ENCODE peak calls at places on chromosome 4, in eight cellular contexts. X is A549; Z is iPS DF 6.9; Y is fibroblast of lung; B is uterus; C is CD4-positive, alpha-beta memory T cell; J is ovary; E is sigmoid colon. K is an unnamed sample.

GRCh38 chr4:156970501-156971167 is 965 bp downstream of the PDGFC start:
- DNase-seq in X (peak), Z (peak), Y (peak), B (peak), C (no peak), J (peak), E (peak), K (peak)

GRCh38 chr4:3111461-3111860 is 37.0 kb downstream of the HTT start:
- DNase-seq in X (no peak), Z (no peak), Y (peak), B (no peak), C (no peak), J (no peak), E (no peak), K (no peak)

GRCh38 chr4:80492761-80493160 is 157.2 kb downstream of the CFAP299 start:
- DNase-seq in X (no peak), Z (no peak), Y (no peak), B (no peak), C (peak), J (no peak), E (no peak), K (no peak)

GRCh38 chr4:56243107-56243506 is 144.2 kb downstream of the AASDH start:
- DNase-seq in X (no peak), Z (no peak), Y (no peak), B (no peak), C (no peak), J (no peak), E (no peak), K (no peak)

GRCh38 chr4:2937146-2937857 is 25.9 kb downstream of the NOP14 start:
- DNase-seq in X (peak), Z (no peak), Y (no peak), B (peak), C (no peak), J (peak), E (peak), K (no peak)

GRCh38 chr4:57147335-57148060 is 37.3 kb upstream of the IGFBP7 start:
- DNase-seq in X (no peak), Z (no peak), Y (peak), B (no peak), C (no peak), J (no peak), E (no peak), K (no peak)

GRCh38 chr4:105198541-105198940 is 51.9 kb downstream of the TET2 start:
- DNase-seq in X (no peak), Z (no peak), Y (no peak), B (no peak), C (no peak), J (no peak), E (no peak), K (no peak)

GRCh38 chr4:159777689-159778088 is 674.8 kb downstream of the RAPGEF2 start:
- DNase-seq in X (no peak), Z (no peak), Y (no peak), B (no peak), C (no peak), J (no peak), E (no peak), K (no peak)

GRCh38 chr4:150828159-150828558 is 186.9 kb downstream of the LRBA start:
- DNase-seq in X (no peak), Z (no peak), Y (no peak), B (no peak), C (peak), J (no peak), E (no peak), K (no peak)

GRCh38 chr4:73019462-73020047 is 50.0 kb downstream of the COX18 start:
- DNase-seq in X (peak), Z (no peak), Y (peak), B (no peak), C (peak), J (no peak), E (no peak), K (no peak)

GRCh38 chr4:142708231-142708630 is 137.9 kb downstream of the INPP4B start:
- DNase-seq in X (no peak), Z (peak), Y (no peak), B (no peak), C (no peak), J (no peak), E (no peak), K (no peak)

GRCh38 chr4:24262616-24263015 is 321.7 kb downstream of the DHX15 start:
- DNase-seq in X (no peak), Z (no peak), Y (peak), B (no peak), C (no peak), J (no peak), E (no peak), K (no peak)

GRCh38 chr4:16730522-16730921 is 167.9 kb downstream of the LDB2 start:
- DNase-seq in X (no peak), Z (no peak), Y (no peak), B (no peak), C (no peak), J (no peak), E (no peak), K (no peak)

GRCh38 chr4:89586864-89587263 is 250.1 kb downstream of the SNCA start:
- DNase-seq in X (peak), Z (no peak), Y (peak), B (no peak), C (no peak), J (no peak), E (no peak), K (no peak)

GRCh38 chr4:155033604-155034003 is 174.8 kb upstream of the NPY2R start:
- DNase-seq in X (no peak), Z (no peak), Y (no peak), B (no peak), C (no peak), J (no peak), E (no peak), K (no peak)

GRCh38 chr4:130922955-130923354 is 1827.0 kb downstream of the C4orf33 start:
- DNase-seq in X (no peak), Z (no peak), Y (no peak), B (no peak), C (no peak), J (no peak), E (no peak), K (no peak)

GRCh38 chr4:63563288-63564014 is 845.8 kb downstream of the TECRL start:
- DNase-seq in X (peak), Z (no peak), Y (no peak), B (no peak), C (no peak), J (no peak), E (no peak), K (no peak)

GRCh38 chr4:127015616-127016015 is 617.1 kb upstream of the INTU start:
- DNase-seq in X (no peak), Z (no peak), Y (no peak), B (no peak), C (no peak), J (no peak), E (no peak), K (no peak)

GRCh38 chr4:165131247-165131832 is 18.7 kb upstream of the TMEM192 start:
- DNase-seq in X (peak), Z (peak), Y (peak), B (peak), C (peak), J (peak), E (peak), K (peak)

GRCh38 chr4:128649575-128650205 is 159.8 kb upstream of the JADE1 start:
- DNase-seq in X (peak), Z (no peak), Y (peak), B (no peak), C (no peak), J (no peak), E (no peak), K (no peak)

DNA sequence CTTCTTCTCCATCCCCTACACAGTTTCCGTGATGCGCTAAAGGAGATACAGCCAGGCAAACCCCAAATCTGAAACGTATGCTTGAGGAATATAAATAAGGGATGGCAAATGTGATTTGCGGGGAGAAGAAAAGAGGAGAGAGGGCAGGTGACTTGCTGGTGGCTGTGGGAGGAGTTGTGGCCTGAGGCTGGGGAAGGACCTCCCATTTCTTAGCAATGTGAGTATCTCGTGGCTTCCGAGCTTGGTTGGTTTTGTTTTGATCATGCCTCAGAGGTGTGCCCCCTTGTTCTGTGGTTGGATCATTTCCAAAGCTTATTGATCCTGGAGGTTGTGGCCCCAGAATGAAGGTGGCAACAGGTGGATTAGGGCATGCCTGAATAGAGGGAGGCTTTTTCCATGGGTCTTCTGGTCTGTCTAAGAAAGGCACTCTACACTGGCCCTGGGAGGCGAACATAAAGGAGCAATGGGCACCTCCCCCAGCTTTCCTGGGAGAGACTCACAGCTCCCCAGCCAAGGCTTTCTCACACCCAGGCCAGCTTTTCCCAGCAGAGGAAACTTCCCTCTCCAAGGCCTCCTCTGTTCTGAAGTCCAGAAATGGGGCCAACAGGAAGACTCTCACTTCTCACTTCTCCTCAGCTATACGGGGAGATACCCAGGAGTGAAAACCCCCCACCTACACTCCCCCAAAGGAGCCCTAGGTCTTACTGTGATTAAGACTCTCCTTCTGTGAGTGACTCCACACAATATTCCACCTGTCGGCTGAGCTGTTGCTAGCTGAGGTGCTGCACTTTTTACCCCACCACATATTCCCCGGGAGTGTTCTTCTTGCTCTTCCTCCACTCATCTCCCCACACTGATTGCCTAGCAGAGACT is 40.0 kb downstream of the C4orf51 start:
- DNase-seq in X (no peak), Z (no peak), Y (no peak), B (no peak), C (no peak), J (no peak), E (no peak), K (no peak)
- H3K27ac ChIP-seq in X (no peak), Z (no peak), Y (no peak), B (no peak), C (no peak), J (no peak), E (no peak), K (no peak)

GRCh38 chr4:110484767-110485166 is 8.8 kb downstream of the ENPEP start:
- DNase-seq in X (no peak), Z (no peak), Y (peak), B (peak), C (no peak), J (no peak), E (no peak), K (peak)
- H3K4me3 ChIP-seq in X (no peak), Z (no peak), Y (no peak), B (no peak), C (no peak), J (no peak), E (no peak), K (no peak)

GRCh38 chr4:51909236-51909703 is 66.3 kb downstream of the DCUN1D4 start:
- DNase-seq in X (peak), Z (no peak), Y (no peak), B (no peak), C (no peak), J (no peak), E (no peak), K (no peak)
- H3K27ac ChIP-seq in X (peak), Z (no peak), Y (no peak), B (no peak), C (no peak), J (no peak), E (no peak), K (no peak)

GRCh38 chr4:173538903-173539445 is 8.9 kb upstream of the HAND2 start:
- DNase-seq in X (no peak), Z (no peak), Y (no peak), B (no peak), C (no peak), J (peak), E (peak), K (no peak)
- H3K4me3 ChIP-seq in X (peak), Z (peak), Y (peak), B (peak), C (no peak), J (peak), E (peak), K (no peak)

GRCh38 chr4:8470451-8471024 is 30.0 kb downstream of the TRMT44 start:
- DNase-seq in X (no peak), Z (no peak), Y (no peak), B (no peak), C (no peak), J (peak), E (no peak), K (no peak)

GRCh38 chr4:8471211-8471875 is 30.8 kb downstream of the TRMT44 start:
- DNase-seq in X (no peak), Z (no peak), Y (no peak), B (no peak), C (no peak), J (peak), E (no peak), K (no peak)

GRCh38 chr4:8473198-8473919 is 32.8 kb downstream of the TRMT44 start:
- DNase-seq in X (no peak), Z (no peak), Y (no peak), B (peak), C (no peak), J (peak), E (no peak), K (peak)

GRCh38 chr4:8472689-8473197 is 32.2 kb downstream of the TRMT44 start:
- DNase-seq in X (no peak), Z (no peak), Y (peak), B (peak), C (no peak), J (peak), E (peak), K (peak)

GRCh38 chr4:8472166-8472688 is 31.6 kb downstream of the TRMT44 start:
- DNase-seq in X (no peak), Z (no peak), Y (no peak), B (no peak), C (no peak), J (no peak), E (no peak), K (no peak)
- H3K27ac ChIP-seq in X (no peak), Z (no peak), Y (peak), B (peak), C (no peak), J (peak), E (peak), K (peak)

GRCh38 chr4:123501733-123502132 is 105.1 kb downstream of the SPRY1 start:
- DNase-seq in X (no peak), Z (no peak), Y (no peak), B (no peak), C (no peak), J (no peak), E (no peak), K (no peak)

GRCh38 chr4:123505077-123505456 is 108.5 kb downstream of the SPRY1 start:
- DNase-seq in X (peak), Z (no peak), Y (peak), B (no peak), C (no peak), J (no peak), E (no peak), K (no peak)

GRCh38 chr4:123503698-123504389 is 107.2 kb downstream of the SPRY1 start:
- DNase-seq in X (no peak), Z (no peak), Y (no peak), B (no peak), C (no peak), J (no peak), E (no peak), K (no peak)

GRCh38 chr4:123506311-123506685 is 109.7 kb downstream of the SPRY1 start:
- DNase-seq in X (no peak), Z (no peak), Y (no peak), B (no peak), C (no peak), J (no peak), E (no peak), K (no peak)

GRCh38 chr4:123505457-123506310 is 109.1 kb downstream of the SPRY1 start:
- DNase-seq in X (peak), Z (peak), Y (peak), B (peak), C (no peak), J (peak), E (peak), K (peak)
- H3K4me3 ChIP-seq in X (peak), Z (peak), Y (peak), B (peak), C (no peak), J (peak), E (peak), K (peak)

DNA sequence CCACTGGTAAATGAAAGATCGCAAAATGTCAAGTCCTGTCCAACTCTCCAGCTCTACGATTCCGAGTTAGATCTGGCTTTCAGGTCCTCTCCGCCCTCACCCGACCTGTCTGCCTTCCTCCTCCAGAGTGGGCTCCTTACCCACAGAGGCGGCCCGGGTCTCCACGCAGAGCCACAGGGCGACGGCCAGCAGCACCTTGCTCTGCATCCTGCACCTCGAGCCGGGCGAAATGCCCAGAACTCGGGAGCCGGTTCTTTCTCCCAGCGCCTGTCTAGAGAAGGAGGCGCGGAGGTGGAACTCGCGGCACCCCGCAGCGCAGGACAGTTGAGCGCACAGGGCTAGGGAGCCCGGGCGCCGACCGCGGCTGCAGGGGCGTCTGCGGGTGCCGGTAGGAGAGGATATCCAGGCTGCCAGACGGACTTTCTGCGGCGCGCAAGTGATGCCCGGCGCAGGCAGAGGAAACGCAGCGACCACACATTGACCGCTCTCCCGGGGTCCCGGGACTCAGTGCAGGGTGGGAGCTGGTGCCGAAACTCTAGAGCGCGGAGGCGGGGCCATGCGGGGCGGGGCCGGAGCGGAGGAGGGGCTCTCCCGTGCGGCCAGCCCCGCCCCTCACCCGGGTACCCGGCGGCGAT is at the start of gene KDR:
- DNase-seq in X (no peak), Z (peak), Y (peak), B (peak), C (no peak), J (peak), E (no peak), K (no peak)
- H3K27ac ChIP-seq in X (no peak), Z (no peak), Y (no peak), B (peak), C (no peak), J (no peak), E (peak), K (no peak)

DNA sequence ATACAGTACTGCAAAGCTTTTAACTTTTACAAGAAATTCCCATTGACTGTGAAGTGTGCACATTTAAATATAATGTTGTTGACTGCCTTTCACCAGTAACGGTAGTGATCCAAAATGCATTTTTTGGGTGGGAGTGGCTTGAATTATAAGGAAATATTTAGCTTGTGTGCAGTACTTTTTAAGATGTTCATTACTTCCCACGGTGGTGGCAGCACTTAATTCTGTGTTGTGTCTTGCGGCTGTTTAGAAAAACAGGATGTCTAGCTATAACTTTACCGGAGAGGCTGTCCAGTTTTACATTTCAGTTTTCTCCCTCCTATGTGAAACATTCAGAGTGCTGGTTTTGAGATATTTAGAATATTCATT is 1.7 kb downstream of the TMEM131L start:
- DNase-seq in X (no peak), Z (no peak), Y (peak), B (no peak), C (peak), J (no peak), E (no peak), K (no peak)
- H3K4me3 ChIP-seq in X (no peak), Z (no peak), Y (peak), B (peak), C (peak), J (peak), E (peak), K (peak)

DNA sequence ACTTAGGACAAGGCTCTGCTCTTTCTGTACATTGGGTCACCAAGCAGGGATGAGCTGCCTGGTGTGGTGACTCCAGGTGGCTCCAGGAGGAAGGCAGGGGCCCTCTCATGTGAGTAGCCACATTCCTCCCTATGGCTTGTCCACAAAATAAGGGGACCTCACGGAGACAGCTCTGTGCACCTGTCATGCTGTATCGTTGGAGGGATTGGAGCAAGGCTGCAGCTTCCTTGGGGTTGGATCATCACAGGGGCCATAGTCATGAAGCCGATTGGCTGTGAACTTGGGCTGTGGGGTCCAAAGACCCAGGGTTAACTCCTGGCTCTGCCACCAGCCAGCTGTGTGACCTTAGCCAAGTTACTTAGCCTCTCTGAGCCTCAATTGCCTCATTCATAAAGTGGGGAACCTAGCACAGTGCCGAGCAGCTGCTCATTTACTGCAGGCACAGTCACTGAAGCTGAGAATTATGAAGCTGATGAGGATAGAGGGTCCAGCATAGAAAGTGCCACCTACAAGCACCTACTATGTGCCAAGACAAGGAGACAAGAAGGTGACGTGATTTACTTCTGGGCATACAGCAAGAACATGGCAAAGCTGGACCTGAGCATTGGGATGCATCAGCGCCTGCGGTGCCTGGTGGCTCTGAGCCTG is 11.8 kb upstream of the KIAA0232 start:
- DNase-seq in X (no peak), Z (no peak), Y (no peak), B (no peak), C (no peak), J (no peak), E (peak), K (no peak)
- H3K27ac ChIP-seq in X (no peak), Z (no peak), Y (no peak), B (no peak), C (no peak), J (no peak), E (no peak), K (no peak)

K was measured in SJSA1.